ENCODE peak calls at places on chromosomes 11 and 22, in four cellular contexts. W is ovary, E is endothelial cell of umbilical vein, T is right lobe of liver. N is an unnamed sample.

GRCh38 chr22:38697055-38697980 is 3.4 kb downstream of the JOSD1 start:
- DNase-seq in W (no peak), E (peak), T (no peak), N (no peak)

GRCh38 chr22:30038219-30038618 is 42.0 kb upstream of the HORMAD2 start:
- DNase-seq in W (no peak), E (peak), T (peak), N (no peak)

GRCh38 chr11:92886243-92886905 is 83.1 kb upstream of the MTNR1B start:
- DNase-seq in W (no peak), E (peak), T (no peak), N (no peak)

GRCh38 chr11:78646564-78647185 is 72.0 kb upstream of the NARS2 start:
- DNase-seq in W (no peak), E (peak), T (peak), N (no peak)

GRCh38 chr11:129840236-129840635 is 24.6 kb downstream of the TMEM45B start:
- DNase-seq in W (no peak), E (no peak), T (no peak), N (no peak)

GRCh38 chr11:118295834-118296454 is 8.6 kb upstream of the CD3E start:
- DNase-seq in W (no peak), E (peak), T (no peak), N (no peak)

GRCh38 chr11:57873196-57873911 is 111.8 kb downstream of the CTNND1 start:
- DNase-seq in W (no peak), E (no peak), T (no peak), N (no peak)

GRCh38 chr11:56967726-56968125 is 21.0 kb upstream of the OR5AK2 start:
- DNase-seq in W (no peak), E (no peak), T (no peak), N (no peak)

GRCh38 chr22:42816339-42816738 is 40.7 kb downstream of the ARFGAP3 start:
- DNase-seq in W (no peak), E (no peak), T (no peak), N (peak)

GRCh38 chr11:110096369-110096976 is 3.3 kb downstream of the ZC3H12C start:
- DNase-seq in W (no peak), E (no peak), T (no peak), N (no peak)
- TF ChIP-seq POLR2A in W (no peak), E (no peak), T (no peak), N (no peak)

DNA sequence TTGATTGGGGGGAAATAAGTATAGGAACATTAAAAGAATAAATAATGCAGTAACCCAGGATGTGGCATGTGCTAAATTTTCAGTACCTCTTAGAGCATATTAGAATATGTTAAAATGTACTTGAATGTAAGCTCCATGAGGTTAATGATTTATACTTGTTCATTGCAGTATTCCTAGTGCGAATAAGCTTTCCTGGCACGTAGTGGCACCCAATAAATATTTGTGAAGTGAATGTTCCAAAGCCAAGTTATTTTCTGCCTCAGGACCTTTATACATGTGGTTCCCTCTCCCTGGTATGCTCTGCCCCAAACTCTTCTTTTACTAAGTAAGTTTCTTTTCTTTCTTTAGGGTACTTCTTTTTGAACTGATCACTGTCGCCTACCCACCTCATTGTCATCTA is 118.8 kb downstream of the DBX1 start:
- DNase-seq in W (no peak), E (no peak), T (no peak), N (no peak)
- H3K4me3 ChIP-seq in W (no peak), E (no peak), T (no peak), N (no peak)

DNA sequence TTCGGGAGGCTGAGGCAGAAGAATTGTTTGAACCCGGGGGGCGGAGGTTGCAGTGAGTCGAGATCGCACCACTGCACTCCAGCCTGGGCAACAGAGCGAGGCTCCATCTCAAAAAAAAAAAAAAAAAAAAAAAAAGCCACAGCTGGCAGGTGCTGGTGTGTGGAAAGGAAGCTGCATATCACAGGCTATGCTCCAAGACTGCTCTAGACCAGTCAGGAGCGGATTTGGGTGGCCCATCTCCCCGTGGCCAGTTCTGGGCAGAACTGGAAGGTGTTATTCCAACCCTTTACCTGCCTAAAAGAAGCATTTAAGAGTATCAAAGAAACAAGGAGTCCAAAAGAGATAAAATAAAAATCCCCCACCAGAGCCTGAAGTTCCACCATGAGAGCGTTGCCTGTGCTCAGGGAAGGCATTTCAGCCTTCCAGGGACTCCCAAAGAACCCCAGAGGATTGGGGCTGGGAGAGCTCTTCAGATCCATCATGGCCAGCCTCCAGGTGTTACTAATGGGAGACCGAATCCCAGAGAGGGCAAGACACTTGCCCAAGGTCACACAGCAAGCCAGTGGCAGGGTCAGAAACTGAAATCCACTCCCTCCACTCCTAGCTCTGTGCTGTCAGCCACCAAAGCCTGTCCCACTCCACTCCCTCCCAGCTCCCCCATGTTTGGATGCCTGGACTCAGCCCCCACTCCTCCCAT is 14.3 kb downstream of the MFNG start:
- DNase-seq in W (no peak), E (no peak), T (no peak), N (no peak)
- TF ChIP-seq POLR2A in W (no peak), E (no peak), T (no peak), N (no peak)

GRCh38 chr11:104657083-104657482 is 241.2 kb downstream of the CASP12 start:
- DNase-seq in W (no peak), E (no peak), T (no peak), N (no peak)
- H3K4me3 ChIP-seq in W (no peak), E (no peak), T (no peak), N (no peak)

GRCh38 chr11:65437436-65438227 is 15.0 kb downstream of the NEAT1 start:
- DNase-seq in W (no peak), E (peak), T (peak), N (peak)
- TF ChIP-seq POLR2A in W (no peak), E (no peak), T (peak), N (no peak)

DNA sequence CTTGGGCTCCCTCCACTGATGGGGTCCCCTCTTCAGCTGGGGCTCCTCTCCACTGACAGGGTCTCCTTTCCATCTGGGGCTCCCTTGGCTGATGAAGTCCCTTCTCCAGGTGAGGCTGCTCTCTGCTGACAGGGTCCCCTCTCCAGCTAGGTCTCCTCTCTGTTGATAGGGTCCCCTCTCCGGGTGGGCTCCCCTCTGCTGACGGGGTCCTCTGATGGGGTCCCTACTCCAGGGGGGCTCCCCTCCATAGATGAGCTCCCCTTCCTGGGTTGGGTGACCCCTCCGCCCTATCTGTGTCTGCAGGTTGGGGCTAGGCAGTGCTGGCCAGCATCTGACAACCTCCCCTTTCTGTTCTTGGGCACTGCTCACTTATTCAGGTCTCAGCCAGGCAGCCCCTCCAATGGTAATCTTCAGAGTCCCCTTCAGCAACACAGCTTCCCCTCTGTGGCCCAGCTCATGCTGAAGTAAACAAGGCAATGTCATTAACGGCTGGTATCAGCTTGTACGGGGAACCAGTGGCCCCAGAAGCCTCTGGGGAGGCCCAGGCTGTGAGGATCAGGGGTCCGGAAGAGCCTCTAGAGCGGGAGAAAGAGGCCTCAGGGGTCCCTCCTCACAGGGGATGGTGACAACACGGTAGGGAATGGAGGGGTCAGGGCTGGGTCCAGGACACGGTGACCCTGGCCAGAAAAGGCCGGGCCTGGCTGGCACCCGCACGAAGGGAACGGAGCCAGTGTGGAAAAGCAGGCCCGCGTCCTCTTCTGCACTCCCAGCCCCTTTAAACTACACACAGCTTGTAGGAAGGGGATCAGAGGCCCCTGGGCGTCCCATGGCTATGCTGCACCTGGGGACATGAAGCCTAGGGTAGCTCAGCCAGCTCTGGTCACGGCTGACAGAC is 9.6 kb upstream of the CD81 start:
- DNase-seq in W (no peak), E (no peak), T (no peak), N (no peak)
- H3K4me3 ChIP-seq in W (no peak), E (no peak), T (no peak), N (no peak)

GRCh38 chr11:13118691-13119090 is 109.6 kb downstream of the RASSF10 start:
- DNase-seq in W (no peak), E (no peak), T (no peak), N (no peak)
- TF ChIP-seq POLR2A in W (no peak), E (peak), T (no peak), N (no peak)

GRCh38 chr11:121213568-121213893 is 79.0 kb upstream of the SC5D start:
- DNase-seq in W (no peak), E (no peak), T (no peak), N (no peak)
- H3K4me3 ChIP-seq in W (no peak), E (no peak), T (no peak), N (no peak)